ENCODE peak calls at places on chromosome 3, in eight cellular contexts. One of them, this sample, is unnamed.

GRCh38 chr3:34387831-34388564 is 589.6 kb downstream of the PDCD6IP start:
- DNase-seq in frontal cortex: no peak
- DNase-seq in mesothelial cell of epicardium: no peak
- DNase-seq in H7: peak
- DNase-seq in ACHN: no peak
- DNase-seq in SW480: no peak
- DNase-seq in fibroblast of the aortic adventitia: no peak
- DNase-seq in cardiac fibroblast: no peak
- DNase-seq in this sample: no peak

GRCh38 chr3:51304230-51304629 is 80.9 kb upstream of the MANF start:
- DNase-seq in cardiac fibroblast: no peak
- DNase-seq in H7: peak
- DNase-seq in mesothelial cell of epicardium: no peak
- DNase-seq in ACHN: no peak
- DNase-seq in SW480: no peak
- DNase-seq in frontal cortex: no peak
- DNase-seq in fibroblast of the aortic adventitia: no peak
- DNase-seq in this sample: no peak

GRCh38 chr3:191302451-191302850 is 26.7 kb upstream of the CCDC50 start:
- DNase-seq in frontal cortex: no peak
- DNase-seq in mesothelial cell of epicardium: no peak
- DNase-seq in SW480: no peak
- DNase-seq in cardiac fibroblast: no peak
- DNase-seq in fibroblast of the aortic adventitia: no peak
- DNase-seq in ACHN: no peak
- DNase-seq in H7: no peak
- DNase-seq in this sample: no peak

GRCh38 chr3:152458725-152459515 is 190.2 kb downstream of the MBNL1 start:
- DNase-seq in frontal cortex: no peak
- DNase-seq in SW480: no peak
- DNase-seq in cardiac fibroblast: no peak
- DNase-seq in H7: no peak
- DNase-seq in fibroblast of the aortic adventitia: peak
- DNase-seq in ACHN: no peak
- DNase-seq in mesothelial cell of epicardium: no peak
- DNase-seq in this sample: no peak

GRCh38 chr3:61331937-61332590 is 80.8 kb upstream of the FHIT start:
- DNase-seq in mesothelial cell of epicardium: no peak
- DNase-seq in cardiac fibroblast: no peak
- DNase-seq in frontal cortex: no peak
- DNase-seq in SW480: peak
- DNase-seq in fibroblast of the aortic adventitia: no peak
- DNase-seq in H7: peak
- DNase-seq in ACHN: no peak
- DNase-seq in this sample: no peak

GRCh38 chr3:130894873-130895330 is 1.0 kb downstream of the ATP2C1 start:
- DNase-seq in SW480: no peak
- DNase-seq in cardiac fibroblast: peak
- DNase-seq in mesothelial cell of epicardium: no peak
- DNase-seq in frontal cortex: no peak
- DNase-seq in fibroblast of the aortic adventitia: peak
- DNase-seq in ACHN: peak
- DNase-seq in H7: no peak
- DNase-seq in this sample: no peak

GRCh38 chr3:40191850-40192448 is 117.6 kb upstream of the EIF1B start:
- DNase-seq in cardiac fibroblast: peak
- DNase-seq in H7: peak
- DNase-seq in fibroblast of the aortic adventitia: peak
- DNase-seq in mesothelial cell of epicardium: peak
- DNase-seq in frontal cortex: peak
- DNase-seq in SW480: peak
- DNase-seq in ACHN: peak
- DNase-seq in this sample: no peak

GRCh38 chr3:126050626-126051025 is 33.3 kb downstream of the SLC41A3 start:
- DNase-seq in SW480: no peak
- DNase-seq in fibroblast of the aortic adventitia: no peak
- DNase-seq in ACHN: no peak
- DNase-seq in mesothelial cell of epicardium: no peak
- DNase-seq in frontal cortex: no peak
- DNase-seq in cardiac fibroblast: no peak
- DNase-seq in H7: peak
- DNase-seq in this sample: no peak

GRCh38 chr3:42906085-42906904 is at the start of gene ZNF662:
- DNase-seq in mesothelial cell of epicardium: no peak
- DNase-seq in H7: peak
- DNase-seq in fibroblast of the aortic adventitia: no peak
- DNase-seq in frontal cortex: peak
- DNase-seq in cardiac fibroblast: peak
- DNase-seq in SW480: no peak
- DNase-seq in ACHN: no peak
- DNase-seq in this sample: no peak

GRCh38 chr3:4744405-4745239 is 234.6 kb upstream of the BHLHE40 start:
- DNase-seq in H7: no peak
- DNase-seq in SW480: no peak
- DNase-seq in mesothelial cell of epicardium: no peak
- DNase-seq in frontal cortex: no peak
- DNase-seq in fibroblast of the aortic adventitia: peak
- DNase-seq in ACHN: peak
- DNase-seq in cardiac fibroblast: peak
- DNase-seq in this sample: no peak

GRCh38 chr3:135895106-135895733 is 70.3 kb upstream of the PPP2R3A start:
- DNase-seq in cardiac fibroblast: peak
- DNase-seq in fibroblast of the aortic adventitia: peak
- DNase-seq in frontal cortex: peak
- DNase-seq in H7: peak
- DNase-seq in mesothelial cell of epicardium: peak
- DNase-seq in ACHN: peak
- DNase-seq in SW480: peak
- DNase-seq in this sample: no peak

GRCh38 chr3:141292346-141293058 is 60.9 kb downstream of the PXYLP1 start:
- DNase-seq in SW480: no peak
- DNase-seq in cardiac fibroblast: no peak
- DNase-seq in fibroblast of the aortic adventitia: no peak
- DNase-seq in H7: no peak
- DNase-seq in mesothelial cell of epicardium: no peak
- DNase-seq in ACHN: no peak
- DNase-seq in frontal cortex: no peak
- DNase-seq in this sample: no peak

GRCh38 chr3:18066899-18067582 is 324.6 kb upstream of the TBC1D5 start:
- DNase-seq in frontal cortex: no peak
- DNase-seq in cardiac fibroblast: no peak
- DNase-seq in mesothelial cell of epicardium: no peak
- DNase-seq in SW480: no peak
- DNase-seq in H7: no peak
- DNase-seq in ACHN: no peak
- DNase-seq in fibroblast of the aortic adventitia: no peak
- DNase-seq in this sample: no peak

GRCh38 chr3:55622733-55623132 is 135.6 kb upstream of the WNT5A start:
- DNase-seq in cardiac fibroblast: peak
- DNase-seq in SW480: no peak
- DNase-seq in fibroblast of the aortic adventitia: no peak
- DNase-seq in mesothelial cell of epicardium: no peak
- DNase-seq in frontal cortex: no peak
- DNase-seq in ACHN: no peak
- DNase-seq in H7: no peak
- DNase-seq in this sample: no peak

GRCh38 chr3:97719156-97719821 is 45.3 kb upstream of the ARL6 start:
- DNase-seq in H7: peak
- DNase-seq in cardiac fibroblast: peak
- DNase-seq in SW480: peak
- DNase-seq in ACHN: peak
- DNase-seq in fibroblast of the aortic adventitia: peak
- DNase-seq in mesothelial cell of epicardium: peak
- DNase-seq in frontal cortex: peak
- DNase-seq in this sample: no peak

GRCh38 chr3:11535207-11535960 is 108.3 kb downstream of the VGLL4 start:
- DNase-seq in fibroblast of the aortic adventitia: no peak
- DNase-seq in SW480: no peak
- DNase-seq in H7: no peak
- DNase-seq in frontal cortex: no peak
- DNase-seq in mesothelial cell of epicardium: no peak
- DNase-seq in ACHN: no peak
- DNase-seq in cardiac fibroblast: no peak
- DNase-seq in this sample: no peak

GRCh38 chr3:3800685-3801509 is 1.7 kb downstream of the LRRN1 start:
- DNase-seq in ACHN: no peak
- DNase-seq in SW480: no peak
- DNase-seq in fibroblast of the aortic adventitia: no peak
- DNase-seq in mesothelial cell of epicardium: peak
- DNase-seq in H7: peak
- DNase-seq in cardiac fibroblast: no peak
- DNase-seq in frontal cortex: peak
- DNase-seq in this sample: no peak

GRCh38 chr3:172148269-172148668 is 108.9 kb downstream of the FNDC3B start:
- DNase-seq in H7: no peak
- DNase-seq in ACHN: no peak
- DNase-seq in mesothelial cell of epicardium: no peak
- DNase-seq in frontal cortex: no peak
- DNase-seq in cardiac fibroblast: peak
- DNase-seq in fibroblast of the aortic adventitia: peak
- DNase-seq in SW480: no peak
- DNase-seq in this sample: no peak

GRCh38 chr3:144390786-144391185 is 419.2 kb downstream of the DIPK2A start:
- DNase-seq in frontal cortex: no peak
- DNase-seq in ACHN: no peak
- DNase-seq in H7: no peak
- DNase-seq in SW480: no peak
- DNase-seq in cardiac fibroblast: no peak
- DNase-seq in fibroblast of the aortic adventitia: peak
- DNase-seq in mesothelial cell of epicardium: no peak
- DNase-seq in this sample: no peak

GRCh38 chr3:42300013-42300412 is 34.0 kb upstream of the CCK start:
- DNase-seq in ACHN: peak
- DNase-seq in fibroblast of the aortic adventitia: peak
- DNase-seq in H7: peak
- DNase-seq in mesothelial cell of epicardium: peak
- DNase-seq in frontal cortex: no peak
- DNase-seq in SW480: peak
- DNase-seq in cardiac fibroblast: peak
- DNase-seq in this sample: no peak

GRCh38 chr3:148158210-148158609 is 539.5 kb upstream of the AGTR1 start:
- DNase-seq in mesothelial cell of epicardium: no peak
- DNase-seq in H7: no peak
- DNase-seq in frontal cortex: no peak
- DNase-seq in cardiac fibroblast: peak
- DNase-seq in ACHN: peak
- DNase-seq in SW480: no peak
- DNase-seq in fibroblast of the aortic adventitia: peak
- DNase-seq in this sample: no peak

GRCh38 chr3:65901236-65901635 is 137.5 kb downstream of the MAGI1 start:
- DNase-seq in fibroblast of the aortic adventitia: peak
- DNase-seq in H7: no peak
- DNase-seq in mesothelial cell of epicardium: no peak
- DNase-seq in ACHN: no peak
- DNase-seq in SW480: no peak
- DNase-seq in frontal cortex: no peak
- DNase-seq in cardiac fibroblast: no peak
- DNase-seq in this sample: no peak

GRCh38 chr3:4750306-4751056 is 228.8 kb upstream of the BHLHE40 start:
- DNase-seq in fibroblast of the aortic adventitia: no peak
- DNase-seq in ACHN: peak
- DNase-seq in cardiac fibroblast: peak
- DNase-seq in frontal cortex: peak
- DNase-seq in H7: peak
- DNase-seq in SW480: no peak
- DNase-seq in mesothelial cell of epicardium: no peak
- DNase-seq in this sample: no peak

GRCh38 chr3:43217633-43218032 is 68.7 kb upstream of the SNRK start:
- DNase-seq in H7: no peak
- DNase-seq in mesothelial cell of epicardium: no peak
- DNase-seq in frontal cortex: no peak
- DNase-seq in fibroblast of the aortic adventitia: no peak
- DNase-seq in cardiac fibroblast: peak
- DNase-seq in SW480: no peak
- DNase-seq in ACHN: no peak
- DNase-seq in this sample: no peak

GRCh38 chr3:188776447-188776846 is 395.3 kb upstream of the TPRG1 start:
- DNase-seq in SW480: no peak
- DNase-seq in fibroblast of the aortic adventitia: peak
- DNase-seq in mesothelial cell of epicardium: no peak
- DNase-seq in frontal cortex: no peak
- DNase-seq in ACHN: peak
- DNase-seq in cardiac fibroblast: peak
- DNase-seq in H7: no peak
- DNase-seq in this sample: no peak

GRCh38 chr3:173745952-173746682 is 348.6 kb downstream of the NLGN1 start:
- DNase-seq in H7: no peak
- DNase-seq in SW480: no peak
- DNase-seq in ACHN: no peak
- DNase-seq in fibroblast of the aortic adventitia: peak
- DNase-seq in mesothelial cell of epicardium: no peak
- DNase-seq in frontal cortex: no peak
- DNase-seq in cardiac fibroblast: peak
- DNase-seq in this sample: no peak

GRCh38 chr3:56196700-56197099 is 271.6 kb downstream of the ERC2 start:
- DNase-seq in H7: no peak
- DNase-seq in mesothelial cell of epicardium: no peak
- DNase-seq in SW480: no peak
- DNase-seq in frontal cortex: no peak
- DNase-seq in cardiac fibroblast: no peak
- DNase-seq in fibroblast of the aortic adventitia: no peak
- DNase-seq in ACHN: no peak
- DNase-seq in this sample: no peak

GRCh38 chr3:119627461-119627860 is 29.8 kb downstream of the PLA1A start:
- DNase-seq in SW480: no peak
- DNase-seq in mesothelial cell of epicardium: no peak
- DNase-seq in cardiac fibroblast: peak
- DNase-seq in fibroblast of the aortic adventitia: no peak
- DNase-seq in ACHN: no peak
- DNase-seq in frontal cortex: no peak
- DNase-seq in H7: peak
- DNase-seq in this sample: no peak

GRCh38 chr3:173395412-173396181 is 1.9 kb upstream of the NLGN1 start:
- DNase-seq in fibroblast of the aortic adventitia: peak
- DNase-seq in mesothelial cell of epicardium: peak
- DNase-seq in cardiac fibroblast: peak
- DNase-seq in SW480: peak
- DNase-seq in H7: peak
- DNase-seq in ACHN: peak
- DNase-seq in frontal cortex: peak
- DNase-seq in this sample: no peak

GRCh38 chr3:104102386-104102785 is 1264.3 kb upstream of the ALCAM start:
- DNase-seq in frontal cortex: no peak
- DNase-seq in H7: peak
- DNase-seq in fibroblast of the aortic adventitia: peak
- DNase-seq in ACHN: peak
- DNase-seq in cardiac fibroblast: peak
- DNase-seq in SW480: peak
- DNase-seq in mesothelial cell of epicardium: no peak
- DNase-seq in this sample: no peak

GRCh38 chr3:99645277-99646106 is 7.1 kb downstream of the COL8A1 start:
- DNase-seq in fibroblast of the aortic adventitia: peak
- DNase-seq in cardiac fibroblast: peak
- DNase-seq in ACHN: peak
- DNase-seq in frontal cortex: no peak
- DNase-seq in mesothelial cell of epicardium: no peak
- DNase-seq in SW480: peak
- DNase-seq in H7: peak
- DNase-seq in this sample: no peak